ENCODE peak calls at places on chromosomes 16 and 17, in eight cellular contexts. N is upper lobe of right lung, P is aorta, M is endothelial cell of umbilical vein, B is DND-41, I is HCT116, Y is neural progenitor cell, K is cardiac muscle cell. L is an unnamed sample.

GRCh38 chr17:5434984-5435383 is 4.0 kb downstream of the C1QBP start:
- DNase-seq in I (no peak), B (no peak), Y (no peak), N (no peak), K (no peak), P (no peak), M (no peak), L (no peak)

GRCh38 chr16:75304521-75305363 is 53.3 kb upstream of the BCAR1 start:
- DNase-seq in B (no peak), M (peak), N (no peak), Y (no peak), P (peak), I (peak), K (peak), L (peak)

GRCh38 chr17:32755045-32755805 is 121.7 kb downstream of the MYO1D start:
- DNase-seq in Y (peak), N (no peak), B (no peak), I (peak), K (peak), P (no peak), M (peak), L (peak)

GRCh38 chr16:23510154-23510914 is at the start of gene GGA2:
- DNase-seq in K (peak), I (peak), B (no peak), Y (peak), M (peak), N (peak), P (peak), L (peak)

GRCh38 chr16:3467920-3468319 is 24.4 kb downstream of the NAA60 start:
- DNase-seq in M (peak), Y (no peak), I (no peak), B (peak), K (peak), N (no peak), P (no peak), L (peak)

GRCh38 chr17:16123531-16123930 is 91.8 kb downstream of the NCOR1 start:
- DNase-seq in B (no peak), N (no peak), I (no peak), P (no peak), M (no peak), Y (no peak), K (no peak), L (no peak)

GRCh38 chr16:48444574-48444973 is 59.4 kb upstream of the SIAH1 start:
- DNase-seq in Y (no peak), N (no peak), I (peak), M (peak), K (peak), P (no peak), B (no peak), L (peak)

GRCh38 chr17:41710472-41711090 is 1.6 kb upstream of the GAST start:
- DNase-seq in M (peak), P (no peak), I (no peak), N (no peak), K (peak), Y (no peak), B (no peak), L (peak)

GRCh38 chr16:85615014-85615851 is 2.1 kb downstream of the GSE1 start:
- DNase-seq in M (no peak), Y (peak), B (no peak), P (no peak), N (peak), I (peak), K (no peak), L (no peak)

GRCh38 chr17:49494937-49495841 is at the start of gene NGFR:
- DNase-seq in Y (peak), P (peak), K (peak), N (no peak), B (peak), I (no peak), M (peak), L (no peak)

GRCh38 chr16:83817022-83817421 is 9.2 kb downstream of the HSBP1 start:
- DNase-seq in B (no peak), P (no peak), I (no peak), Y (no peak), M (no peak), K (no peak), N (no peak), L (no peak)

GRCh38 chr17:59763861-59764260 is 56.4 kb downstream of the VMP1 start:
- DNase-seq in N (no peak), I (no peak), K (peak), P (no peak), M (peak), Y (no peak), B (no peak), L (peak)

GRCh38 chr16:87653234-87653633 is 50.9 kb downstream of the JPH3 start:
- DNase-seq in B (no peak), I (peak), K (no peak), M (no peak), P (no peak), N (no peak), Y (no peak), L (no peak)

GRCh38 chr17:79080761-79081290 is 6.2 kb downstream of the ENGASE start:
- DNase-seq in Y (no peak), N (peak), M (no peak), K (no peak), I (no peak), B (no peak), P (peak), L (no peak)

GRCh38 chr17:43953746-43954145 is at the start of gene PYY:
- DNase-seq in N (no peak), K (no peak), I (no peak), Y (peak), P (no peak), B (no peak), M (no peak), L (no peak)

GRCh38 chr17:2102931-2103398 is 48.1 kb downstream of the HIC1 start:
- DNase-seq in P (no peak), B (no peak), Y (no peak), K (peak), I (peak), M (no peak), N (no peak), L (peak)

GRCh38 chr17:64232466-64233262 is 30.4 kb downstream of the TEX2 start:
- DNase-seq in N (no peak), I (no peak), Y (no peak), P (no peak), K (no peak), M (no peak), B (no peak), L (no peak)

GRCh38 chr17:69539274-69539673 is 124.8 kb downstream of the MAP2K6 start:
- DNase-seq in I (no peak), P (no peak), B (no peak), K (no peak), M (no peak), Y (no peak), N (no peak), L (no peak)

GRCh38 chr16:12255473-12255872 is 278.9 kb downstream of the SNX29 start:
- DNase-seq in P (no peak), K (no peak), Y (no peak), M (no peak), I (no peak), B (no peak), N (no peak), L (no peak)

GRCh38 chr16:28845173-28846079 is 722 bp downstream of the TUFM start:
- DNase-seq in M (peak), I (peak), B (peak), Y (peak), K (peak), P (peak), N (no peak), L (peak)

GRCh38 chr17:75105269-75106080 is 4.3 kb upstream of the ARMC7 start:
- DNase-seq in I (no peak), M (peak), B (peak), K (peak), N (peak), P (peak), Y (peak), L (peak)

GRCh38 chr16:5042574-5043171 is 8.9 kb upstream of the NAGPA start:
- DNase-seq in P (peak), N (peak), Y (peak), K (no peak), M (no peak), I (peak), B (no peak), L (peak)

GRCh38 chr16:68081796-68082567 is 3.2 kb upstream of the NFATC3 start:
- DNase-seq in K (no peak), P (no peak), N (no peak), B (no peak), Y (no peak), I (no peak), M (no peak), L (no peak)

GRCh38 chr17:73998246-73999220 is 204.9 kb upstream of the RPL38 start:
- DNase-seq in M (no peak), P (no peak), Y (peak), K (peak), I (peak), B (peak), N (peak), L (no peak)

GRCh38 chr16:65049679-65050078 is 72.2 kb downstream of the CDH11 start:
- DNase-seq in Y (no peak), P (no peak), I (no peak), B (no peak), M (no peak), N (no peak), K (no peak), L (no peak)

GRCh38 chr16:15642557-15643452 is at the start of gene MARF1:
- DNase-seq in K (peak), Y (peak), P (peak), B (peak), N (peak), I (peak), M (peak), L (peak)

GRCh38 chr17:78497115-78497540 is 80.1 kb downstream of the DNAH17 start:
- DNase-seq in P (peak), N (peak), Y (peak), B (peak), K (peak), I (peak), M (peak), L (peak)

GRCh38 chr17:75806822-75807500 is 22.4 kb downstream of the UNK start:
- DNase-seq in N (no peak), P (peak), Y (no peak), I (no peak), M (no peak), B (no peak), K (no peak), L (no peak)

GRCh38 chr17:55624789-55625433 is 97.8 kb downstream of the TMEM100 start:
- DNase-seq in N (no peak), K (no peak), I (no peak), B (no peak), P (no peak), M (no peak), Y (no peak), L (no peak)

GRCh38 chr17:66178642-66179041 is 13.3 kb downstream of the CEP112 start:
- DNase-seq in N (no peak), B (no peak), I (no peak), Y (no peak), M (no peak), K (no peak), P (no peak), L (no peak)

GRCh38 chr17:66172706-66173223 is 19.2 kb downstream of the CEP112 start:
- DNase-seq in P (no peak), M (no peak), B (no peak), Y (no peak), I (no peak), N (no peak), K (no peak), L (no peak)

GRCh38 chr17:66172144-66172543 is 19.8 kb downstream of the CEP112 start:
- DNase-seq in Y (no peak), M (no peak), P (no peak), N (no peak), I (no peak), K (no peak), B (no peak), L (no peak)

GRCh38 chr17:66175892-66176291 is 16.0 kb downstream of the CEP112 start:
- DNase-seq in P (no peak), I (no peak), M (peak), K (no peak), Y (no peak), B (no peak), N (no peak), L (no peak)

GRCh38 chr17:66177048-66177447 is 14.9 kb downstream of the CEP112 start:
- DNase-seq in M (no peak), P (no peak), K (no peak), B (no peak), I (no peak), Y (no peak), N (no peak), L (no peak)
- H3K4me3 ChIP-seq in M (no peak), P (no peak), K (no peak), B (no peak), I (no peak), Y (no peak), N (no peak), L (no peak)

GRCh38 chr17:45985447-45985846 is 13.6 kb upstream of the STH start:
- DNase-seq in M (no peak), I (no peak), K (no peak), Y (no peak), B (no peak), N (no peak), P (peak), L (no peak)
- H3K4me3 ChIP-seq in M (no peak), I (no peak), K (no peak), Y (no peak), B (no peak), N (no peak), P (no peak), L (no peak)

GRCh38 chr16:81583893-81584705 is 139.5 kb downstream of the CMIP start:
- DNase-seq in P (peak), K (no peak), Y (no peak), N (peak), I (peak), M (no peak), B (no peak), L (peak)
- H3K4me3 ChIP-seq in P (no peak), K (no peak), Y (no peak), N (no peak), I (peak), M (no peak), B (no peak), L (no peak)

DNA sequence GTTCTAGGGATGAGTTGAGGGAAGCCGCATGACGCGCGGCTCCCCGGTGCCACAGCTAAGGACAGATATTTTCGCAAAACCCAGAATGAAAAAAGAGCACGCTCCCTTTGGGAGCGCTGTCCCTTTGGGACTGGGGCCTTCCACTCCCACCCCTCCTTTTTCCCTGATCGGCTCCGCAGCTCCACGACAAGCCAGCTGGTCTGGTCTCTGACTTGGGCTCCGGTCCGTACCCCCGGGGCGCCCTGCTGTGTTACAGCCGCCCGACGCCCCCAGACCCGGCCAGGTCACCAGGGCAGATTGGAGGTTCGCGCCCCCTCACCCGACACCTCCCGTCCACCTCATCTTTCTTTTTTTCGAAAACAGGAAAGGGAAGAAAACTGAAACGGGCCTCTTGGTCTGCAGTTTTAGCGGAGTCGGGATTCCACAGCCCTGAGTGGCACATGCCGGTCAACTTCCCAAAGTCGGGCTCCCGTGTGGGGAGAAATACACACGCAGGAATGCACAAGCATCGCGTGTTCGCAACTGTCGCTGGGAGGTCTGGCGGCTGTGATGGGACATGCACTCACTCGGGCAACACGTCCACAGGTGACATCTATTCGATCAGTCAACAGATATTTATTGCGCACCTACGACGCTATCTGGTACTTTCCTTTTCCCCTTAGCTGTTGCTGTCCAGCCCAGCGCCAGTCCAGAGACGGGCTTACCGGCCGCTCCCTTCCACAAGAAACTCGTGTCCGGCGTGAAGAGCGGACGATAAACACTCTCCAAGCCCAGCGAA is 3.9 kb upstream of the SOX9 start:
- DNase-seq in Y (peak), K (peak), B (no peak), I (no peak), N (no peak), P (no peak), M (no peak), L (peak)
- H3K4me3 ChIP-seq in Y (peak), K (peak), B (no peak), I (no peak), N (peak), P (no peak), M (no peak), L (peak)

DNA sequence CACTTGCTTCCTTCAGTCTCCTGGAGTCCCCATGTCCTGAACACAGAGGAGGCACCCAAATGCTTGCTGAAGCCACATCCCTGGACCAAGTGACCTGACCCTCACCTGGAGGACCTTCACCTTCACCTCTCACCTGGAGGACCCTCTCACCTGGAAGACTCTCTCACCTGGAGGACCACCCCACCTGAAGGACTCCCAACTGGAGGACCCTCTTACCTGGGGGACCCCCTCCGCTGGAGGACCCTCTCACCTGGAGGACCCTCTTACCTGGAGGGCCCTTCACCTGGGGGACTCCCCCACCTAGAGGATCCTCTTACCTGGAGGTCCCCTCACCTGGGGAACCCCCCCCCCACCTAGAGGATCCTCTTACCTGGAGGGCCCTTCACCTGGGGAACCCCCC is 573 bp upstream of the CDK10 start:
- DNase-seq in P (no peak), K (no peak), N (no peak), I (no peak), B (no peak), Y (no peak), M (no peak), L (no peak)
- H3K4me3 ChIP-seq in P (no peak), K (no peak), N (no peak), I (peak), B (peak), Y (no peak), M (no peak), L (no peak)

L was measured in astrocyte of the spinal cord.